ENCODE peak calls at places on chromosomes 7 and 10, in five cellular contexts. A is CD8-positive, alpha-beta T cell; V is heart left ventricle; G is OCI-LY7; M is tibial nerve. R is an unnamed sample.

GRCh38 chr7:149381245-149381644 is 79.6 kb downstream of the ZNF777 start:
- DNase-seq in A (no peak), V (no peak), G (peak; percentile 3), M (no peak), R (no peak)

GRCh38 chr10:90289037-90289436 is 568.8 kb downstream of the HTR7 start:
- DNase-seq in A (no peak), V (no peak), G (no peak), M (no peak), R (no peak)

GRCh38 chr7:33809218-33809617 is 96.1 kb upstream of the BMPER start:
- DNase-seq in A (no peak), V (no peak), G (no peak), M (no peak), R (no peak)

GRCh38 chr7:54880326-54880989 is 121.4 kb upstream of the SEC61G start:
- DNase-seq in A (no peak), V (no peak), G (no peak), M (no peak), R (no peak)

GRCh38 chr10:29063806-29064644 is 224.8 kb upstream of the LYZL1 start:
- DNase-seq in A (no peak), V (no peak), G (no peak), M (no peak), R (no peak)

GRCh38 chr10:124975977-124976514 is 34.1 kb downstream of the ZRANB1 start:
- DNase-seq in A (no peak), V (no peak), G (no peak), M (no peak), R (no peak)

GRCh38 chr10:64444578-64444977 is 923.4 kb downstream of the REEP3 start:
- DNase-seq in A (no peak), V (no peak), G (no peak), M (no peak), R (no peak)

GRCh38 chr7:36639826-36640225 is 84.5 kb downstream of the AOAH start:
- DNase-seq in A (peak; percentile 21), V (no peak), G (no peak), M (no peak), R (no peak)

GRCh38 chr7:1651031-1651446 is 19.0 kb upstream of the ELFN1 start:
- DNase-seq in A (no peak), V (no peak), G (no peak), M (no peak), R (no peak)

GRCh38 chr10:79243211-79244067 is 103.8 kb upstream of the PPIF start:
- DNase-seq in A (no peak), V (peak; percentile 67), G (peak; percentile 81), M (no peak), R (peak; percentile 74)

GRCh38 chr7:53684693-53685092 is 649.3 kb downstream of the POM121L12 start:
- DNase-seq in A (no peak), V (no peak), G (no peak), M (no peak), R (no peak)
- TF ChIP-seq CTCF in A (no peak), V (no peak), G (no peak), M (no peak), R (no peak)

DNA sequence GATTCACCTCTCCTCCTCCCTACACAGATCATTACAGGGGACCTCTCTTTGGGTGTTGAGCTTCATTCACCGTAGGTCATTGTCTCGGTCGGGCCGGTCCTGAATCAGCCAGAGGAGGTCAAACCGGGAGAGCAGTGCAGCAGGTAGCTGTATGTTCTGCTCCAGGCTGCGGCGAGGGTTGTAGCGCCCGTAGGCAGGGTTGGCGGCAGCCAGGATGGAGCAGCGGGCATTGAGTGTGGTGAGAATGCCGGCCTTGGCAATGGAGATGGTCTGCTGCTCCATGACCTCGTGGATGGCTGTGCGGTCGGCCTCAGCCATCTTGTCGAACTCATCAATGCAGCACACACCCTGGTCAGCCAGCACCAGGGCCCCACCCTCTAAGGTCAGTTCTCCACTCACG is 5.5 kb downstream of the MCM7 start:
- DNase-seq in A (no peak), V (no peak), G (no peak), M (no peak), R (no peak)
- H3K27ac ChIP-seq in A (no peak overlapping the region), V (no peak overlapping the region), G (no peak overlapping the region), M (no peak overlapping the region), R (no peak overlapping the region)

DNA sequence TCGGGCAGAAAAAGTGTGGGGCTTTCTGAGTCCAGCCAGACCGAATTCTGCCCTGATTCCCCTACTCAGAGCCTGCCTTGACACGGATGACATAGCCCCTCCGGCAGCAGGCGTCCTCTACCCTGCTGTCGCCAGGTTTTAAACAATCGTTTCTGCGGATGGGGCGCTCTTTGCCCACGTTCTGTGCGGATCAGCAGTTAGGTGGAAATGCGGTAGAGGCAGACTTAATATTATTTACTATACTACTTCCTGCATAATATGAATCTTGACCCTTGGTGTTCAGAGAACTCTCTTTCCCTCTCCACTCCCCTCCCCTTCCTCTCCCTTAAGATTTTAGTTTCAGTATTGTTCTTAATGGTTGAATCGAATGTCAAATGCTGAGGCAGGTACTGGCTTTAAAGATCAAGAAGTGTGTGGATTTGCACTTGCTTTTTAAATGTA is 2.4 kb downstream of the GATA3 start:
- DNase-seq in A (no peak), V (no peak), G (peak; percentile 30), M (no peak), R (no peak)
- H3K4me3 ChIP-seq in A (peak overlapping the region; percentile 87), V (peak overlapping the region; percentile 59), G (no peak overlapping the region), M (no peak overlapping the region), R (no peak overlapping the region)

GRCh38 chr7:5428470-5429252 is 5.0 kb upstream of the TNRC18 start:
- DNase-seq in A (no peak), V (peak; percentile 67), G (no peak), M (peak; percentile 71), R (peak; percentile 82)
- TF ChIP-seq CTCF in A (no peak), V (no peak), G (no peak), M (peak; percentile 17), R (no peak)

GRCh38 chr10:499991-500390 is 189.5 kb downstream of the DIP2C start:
- DNase-seq in A (no peak), V (no peak), G (no peak), M (no peak), R (no peak)
- H3K27ac ChIP-seq in A (no peak overlapping the region), V (no peak overlapping the region), G (no peak overlapping the region), M (no peak overlapping the region), R (no peak overlapping the region)

GRCh38 chr7:87154569-87154968 is 2.3 kb downstream of the DMTF1 start:
- DNase-seq in A (no peak), V (no peak), G (no peak), M (no peak), R (no peak)
- H3K4me3 ChIP-seq in A (no peak overlapping the region), V (peak overlapping the region; percentile 81), G (peak overlapping the region; percentile 93), M (peak overlapping the region; percentile 85), R (peak overlapping the region; percentile 67)

GRCh38 chr7:8724080-8724718 is 290.8 kb downstream of the NXPH1 start:
- DNase-seq in A (no peak), V (no peak), G (peak; percentile 40), M (peak; percentile 11), R (no peak)
- TF ChIP-seq CTCF in A (no peak), V (peak; percentile 34), G (peak; percentile 88), M (no peak), R (peak; percentile 64)

GRCh38 chr7:100975391-100975821 is 6.0 kb downstream of the MUC12 start:
- DNase-seq in A (no peak), V (no peak), G (no peak), M (no peak), R (no peak)
- H3K27ac ChIP-seq in A (no peak overlapping the region), V (no peak overlapping the region), G (no peak overlapping the region), M (no peak overlapping the region), R (no peak overlapping the region)

DNA sequence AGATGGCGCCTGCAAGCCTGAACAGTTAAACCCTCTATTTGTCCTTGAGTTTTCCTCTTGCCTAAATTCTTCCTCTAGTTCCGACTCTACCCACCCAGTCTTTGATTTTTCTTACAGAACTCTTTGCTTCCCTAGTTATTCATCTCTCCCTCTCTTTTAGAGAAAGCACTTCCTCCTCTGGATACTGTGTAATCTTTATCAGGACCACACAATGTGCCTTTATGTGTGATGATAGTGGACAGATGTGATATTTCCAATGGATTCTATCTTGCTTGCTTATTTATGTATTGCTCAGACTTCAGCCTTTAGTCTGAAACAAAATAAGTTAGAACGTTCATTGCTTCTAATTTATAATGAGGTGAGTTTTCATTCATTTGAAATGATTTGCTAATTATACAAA is 79.5 kb upstream of the CAV2 start:
- DNase-seq in A (no peak), V (no peak), G (no peak), M (no peak), R (no peak)
- H3K4me3 ChIP-seq in A (no peak overlapping the region), V (no peak overlapping the region), G (no peak overlapping the region), M (no peak overlapping the region), R (no peak overlapping the region)

DNA sequence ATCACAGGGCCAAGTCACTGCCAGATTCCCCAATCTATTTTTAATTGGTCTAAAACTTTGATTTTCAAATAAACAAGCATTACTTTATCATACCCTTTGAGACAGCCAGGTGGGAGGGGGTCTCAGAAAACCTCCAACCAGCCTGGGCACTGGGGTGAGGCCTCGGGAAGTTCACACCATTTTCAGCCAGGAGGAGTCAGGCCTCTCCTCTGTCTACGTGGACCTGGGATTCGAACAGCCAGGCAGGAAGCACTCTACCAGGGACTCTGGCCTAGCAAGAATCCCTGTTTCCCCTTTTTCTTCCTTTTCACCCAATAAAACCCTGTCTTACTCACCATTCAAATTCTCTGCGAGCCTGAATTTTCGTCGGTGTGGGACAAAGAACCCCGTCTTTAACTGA is 151.4 kb upstream of the COL1A2 start:
- DNase-seq in A (no peak), V (no peak), G (no peak), M (no peak), R (no peak)
- TF ChIP-seq CTCF in A (no peak), V (no peak), G (no peak), M (no peak), R (no peak)

R was measured in dorsolateral prefrontal cortex.